ENCODE peak calls at places on chromosomes 4 and X, in four cellular contexts. K is transverse colon, X is GM23338, Q is tibial nerve. R is an unnamed sample.

GRCh38 chrX:151828434-151829080 is 84.1 kb upstream of the MAGEA4 start:
- DNase-seq in K (no peak), Q (no peak), X (no peak), R (no peak)

GRCh38 chrX:77788050-77788449 is 2.0 kb upstream of the ATRX start:
- DNase-seq in Q (no peak), X (peak; percentile 21), K (no peak), R (no peak)

GRCh38 chrX:150032742-150033141 is 94.5 kb upstream of the EOLA2 start:
- DNase-seq in K (no peak), Q (no peak), X (no peak), R (no peak)

GRCh38 chr4:84938316-84938715 is 28.2 kb downstream of the WDFY3 start:
- DNase-seq in Q (no peak), X (no peak), K (no peak), R (no peak)

GRCh38 chr4:87804871-87805270 is 5.5 kb downstream of the IBSP start:
- DNase-seq in K (no peak), X (no peak), Q (no peak), R (no peak)

GRCh38 chrX:74536142-74537010 is 78.0 kb downstream of the RLIM start:
- DNase-seq in K (peak; percentile 78), Q (peak; percentile 59), X (peak; percentile 60), R (peak; percentile 91)

GRCh38 chr4:169100656-169101055 is 90.6 kb upstream of the CBR4 start:
- DNase-seq in Q (no peak), K (no peak), X (no peak), R (no peak)

GRCh38 chr4:139521764-139522373 is 34.1 kb downstream of the SETD7 start:
- DNase-seq in K (no peak), Q (no peak), X (no peak), R (no peak)

GRCh38 chr4:125390126-125390525 is 75.4 kb downstream of the FAT4 start:
- DNase-seq in K (no peak), X (no peak), Q (no peak), R (no peak)

GRCh38 chrX:72306085-72306801 is 529 bp upstream of the CITED1 start:
- DNase-seq in K (no peak), Q (no peak), X (peak; percentile 28), R (no peak)
- TF ChIP-seq CTCF in K (no peak), Q (no peak), X (no peak), R (no peak)

DNA sequence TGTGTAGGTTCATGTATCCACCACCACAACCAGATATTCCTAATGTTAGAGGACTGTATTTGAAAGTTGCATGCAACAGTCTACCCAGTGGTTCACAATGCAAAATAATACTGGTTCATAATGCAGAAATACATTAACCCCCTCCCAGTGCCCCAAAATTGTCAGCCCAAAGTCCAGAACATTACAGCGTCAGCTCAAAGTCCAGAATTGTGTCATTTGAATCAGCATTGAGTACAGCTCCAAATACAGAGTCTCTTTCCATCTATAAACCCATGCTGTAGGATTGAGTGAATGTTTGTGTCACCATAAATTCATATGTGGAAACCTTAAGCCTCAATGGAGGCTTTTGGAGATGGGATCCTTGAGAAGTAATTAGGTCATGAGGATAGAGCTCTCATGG is 54.0 kb downstream of the MCUB start:
- DNase-seq in X (no peak), Q (no peak), K (no peak), R (no peak)
- H3K4me1 ChIP-seq in X (peaks cover 16% of the 10 kb centered on the region), Q (no peaks in the 10 kb centered on the region), K (no peaks in the 10 kb centered on the region), R (no peaks in the 10 kb centered on the region)

GRCh38 chrX:109489174-109489573 is 7.3 kb upstream of the GUCY2F start:
- DNase-seq in K (no peak), X (no peak), Q (no peak), R (no peak)

GRCh38 chrX:109481986-109482385 is at the start of gene GUCY2F:
- DNase-seq in K (no peak), X (no peak), Q (no peak), R (no peak)

GRCh38 chrX:109487640-109488039 is 5.8 kb upstream of the GUCY2F start:
- DNase-seq in X (peak; percentile 3), Q (no peak), K (no peak), R (no peak)

GRCh38 chrX:109484886-109485285 is 3.0 kb upstream of the GUCY2F start:
- DNase-seq in Q (no peak), X (no peak), K (no peak), R (no peak)

GRCh38 chrX:109485470-109486340 is 3.8 kb upstream of the GUCY2F start:
- DNase-seq in K (peak; percentile 63), Q (peak; percentile 30), X (peak; percentile 64), R (peak; percentile 18)
- TF ChIP-seq CTCF in K (peak; percentile 75), Q (peak; percentile 98), X (peak; percentile 84), R (peak; percentile 98)

DNA sequence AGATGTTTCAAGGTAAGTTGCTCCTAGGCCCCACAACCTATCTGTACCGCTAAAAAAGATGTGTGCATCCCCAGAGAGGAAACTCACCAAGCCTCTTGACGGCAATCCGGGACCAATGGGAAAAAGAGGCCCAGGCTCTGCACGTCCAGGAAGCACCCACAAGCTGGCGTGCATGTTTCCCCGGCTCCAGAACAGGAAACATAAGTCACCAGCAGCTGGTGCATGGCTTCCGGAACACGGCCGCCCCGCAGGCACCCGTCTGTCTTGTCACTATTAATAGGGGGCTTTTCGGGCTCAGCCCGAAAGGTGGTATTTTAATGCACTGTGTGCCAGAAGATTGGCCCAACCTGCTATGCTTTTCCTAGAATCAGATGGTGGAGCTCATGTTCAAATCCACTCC is 22.2 kb downstream of the CRMP1 start:
- DNase-seq in X (no peak), K (no peak), Q (no peak), R (no peak)
- H3K4me1 ChIP-seq in X (peaks cover 15% of the 10 kb centered on the region), K (no peaks in the 10 kb centered on the region), Q (no peaks in the 10 kb centered on the region), R (no peaks in the 10 kb centered on the region)

DNA sequence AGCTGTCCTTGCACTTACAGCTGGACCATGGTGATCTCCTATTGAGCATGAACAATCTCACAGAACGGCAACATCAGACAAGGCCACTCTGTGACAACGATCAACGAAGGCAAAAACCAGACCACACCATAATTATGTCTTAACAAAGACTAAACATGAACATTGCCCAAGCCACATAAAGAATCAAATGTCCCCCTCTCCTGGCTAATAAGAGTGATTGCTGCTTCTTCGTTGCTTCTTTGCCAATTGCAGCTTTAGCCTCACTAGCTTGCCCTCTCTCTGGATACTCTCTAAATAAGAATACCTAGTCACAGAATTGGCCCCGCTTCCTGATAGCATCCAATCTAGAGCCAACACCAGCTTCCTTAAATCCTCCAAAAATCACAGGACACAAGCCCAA is 41.5 kb upstream of the PGRMC1 start:
- DNase-seq in X (peak; percentile 39), K (no peak), Q (no peak), R (no peak)
- TF ChIP-seq CTCF in X (peak; percentile 59), K (no peak), Q (no peak), R (no peak)

GRCh38 chr4:15042529-15043167 is 40.4 kb downstream of the CPEB2 start:
- DNase-seq in Q (no peak), X (no peak), K (no peak), R (no peak)
- H3K4me1 ChIP-seq in Q (no peaks in the 10 kb centered on the region), X (no peaks in the 10 kb centered on the region), K (no peaks in the 10 kb centered on the region), R (no peaks in the 10 kb centered on the region)

GRCh38 chrX:152926279-152926678 is 28.4 kb downstream of the ZNF185 start:
- DNase-seq in K (peak; percentile 22), X (peak; percentile 80), Q (no peak), R (no peak)
- TF ChIP-seq CTCF in K (peak; percentile 26), X (peak; percentile 67), Q (peak; percentile 35), R (peak; percentile 27)

GRCh38 chrX:70479970-70480659 is 35.5 kb downstream of the DLG3 start:
- DNase-seq in Q (no peak), X (peak; percentile 36), K (peak; percentile 60), R (no peak)
- H3K4me1 ChIP-seq in Q (peaks cover 3% of the 10 kb centered on the region), X (peaks cover 57% of the 10 kb centered on the region), K (peaks cover 31% of the 10 kb centered on the region), R (peaks cover 6% of the 10 kb centered on the region)

R was measured in psoas muscle.